ENCODE peak calls at places on chromosomes 7 and 10, in five cellular contexts. M is amniotic epithelial cell, B is sigmoid colon, G is heart left ventricle, N is epithelial cell of esophagus. H is an unnamed sample.

GRCh38 chr7:113936535-113936934 is 17.7 kb upstream of the PPP1R3A start:
- DNase-seq in M (no peak), N (no peak), B (no peak), G (no peak), H (no peak)

GRCh38 chr7:117087639-117088396 is 134.5 kb downstream of the ST7 start:
- DNase-seq in M (no peak), G (no peak), B (no peak), N (no peak), H (no peak)

GRCh38 chr7:44793919-44794715 is 2.4 kb upstream of the PPIA start:
- DNase-seq in M (peak; percentile 45), G (no peak), B (no peak), N (no peak), H (no peak)

GRCh38 chr7:55148992-55149391 is 130.2 kb downstream of the EGFR start:
- DNase-seq in M (peak; percentile 67), G (no peak), N (no peak), B (no peak), H (no peak)

GRCh38 chr10:43299579-43299978 is 32.7 kb upstream of the RASGEF1A start:
- DNase-seq in G (no peak), B (no peak), N (no peak), M (no peak), H (no peak)

GRCh38 chr7:99029481-99030144 is 114.3 kb downstream of the SMURF1 start:
- DNase-seq in M (no peak), N (no peak), G (no peak), B (peak; percentile 37), H (no peak)

GRCh38 chr10:29266641-29267040 is 22.2 kb upstream of the LYZL1 start:
- DNase-seq in B (no peak), N (no peak), M (no peak), G (no peak), H (no peak)

GRCh38 chr7:14888904-14889482 is 13.6 kb downstream of the DGKB start:
- DNase-seq in B (no peak), M (no peak), N (no peak), G (no peak), H (no peak)

GRCh38 chr7:155381852-155382801 is 75.8 kb upstream of the EN2 start:
- DNase-seq in B (no peak), M (no peak), N (no peak), G (no peak), H (no peak)

GRCh38 chr7:147894271-147894670 is 696.3 kb upstream of the C7orf33 start:
- DNase-seq in N (no peak), M (no peak), G (no peak), B (no peak), H (no peak)

GRCh38 chr10:96124230-96125141 is 5.6 kb upstream of the ZNF518A start:
- DNase-seq in G (no peak), B (no peak), M (peak; percentile 77), N (peak; percentile 74), H (peak; percentile 43)

GRCh38 chr7:19114591-19114855 is 2.9 kb downstream of the TWIST1 start:
- DNase-seq in B (no peak), M (peak; percentile 61), G (no peak), N (peak; percentile 27), H (no peak)

GRCh38 chr10:74921744-74922143 is 95.3 kb downstream of the KAT6B start:
- DNase-seq in G (no peak), M (no peak), B (no peak), N (no peak), H (no peak)

GRCh38 chr7:20514364-20514763 is 101.1 kb upstream of the ABCB5 start:
- DNase-seq in B (peak; percentile 68), G (peak; percentile 8), M (peak; percentile 89), N (peak; percentile 82), H (peak; percentile 88)

GRCh38 chr10:22253578-22253882 is 35.7 kb upstream of the EBLN1 start:
- DNase-seq in M (peak; percentile 12), B (no peak), N (no peak), G (peak; percentile 59), H (no peak)

GRCh38 chr7:139488810-139489209 is 5.3 kb upstream of the KLRG2 start:
- DNase-seq in B (no peak), N (no peak), G (no peak), M (no peak), H (no peak)

GRCh38 chr7:83936056-83936703 is 258.4 kb downstream of the SEMA3A start:
- DNase-seq in G (peak; percentile 22), N (peak; percentile 80), M (peak; percentile 70), B (peak; percentile 72), H (peak; percentile 57)

GRCh38 chr10:22672594-22673392 is 41.6 kb downstream of the PIP4K2A start:
- DNase-seq in B (no peak), G (no peak), M (no peak), N (no peak), H (no peak)

GRCh38 chr10:75508814-75509306 is 77.4 kb downstream of the LRMDA start:
- DNase-seq in M (peak; percentile 87), B (no peak), G (no peak), N (no peak), H (no peak)

GRCh38 chr7:5420108-5420840 is 3.4 kb downstream of the TNRC18 start:
- DNase-seq in B (no peak), M (no peak), G (peak; percentile 35), N (no peak), H (peak; percentile 25)

GRCh38 chr10:60073397-60073780 is 167.0 kb upstream of the CCDC6 start:
- DNase-seq in M (peak; percentile 82), N (no peak), B (no peak), G (no peak), H (no peak)

GRCh38 chr7:108454674-108455523 is 1.3 kb downstream of the NRCAM start:
- DNase-seq in M (no peak), G (no peak), N (peak; percentile 17), B (no peak), H (peak; percentile 32)

GRCh38 chr7:128059143-128059975 is 28.1 kb upstream of the LRRC4 start:
- DNase-seq in N (no peak), G (no peak), M (no peak), B (no peak), H (no peak)

GRCh38 chr10:122567056-122567660 is 6.6 kb downstream of the DMBT1 start:
- DNase-seq in B (peak; percentile 47), G (no peak), N (peak; percentile 32), M (peak; percentile 7), H (peak; percentile 23)

GRCh38 chr10:25813511-25813910 is 120.5 kb upstream of the MYO3A start:
- DNase-seq in B (no peak), N (no peak), M (no peak), G (no peak), H (no peak)

GRCh38 chr7:121084748-121085336 is 96.3 kb downstream of the CPED1 start:
- DNase-seq in G (no peak), M (peak; percentile 53), N (peak; percentile 76), B (no peak), H (peak; percentile 69)

GRCh38 chr10:3830946-3831345 is 45.9 kb upstream of the KLF6 start:
- DNase-seq in N (no peak), B (no peak), G (no peak), M (peak; percentile 49), H (no peak)

GRCh38 chr7:24877790-24878311 is 102.1 kb downstream of the OSBPL3 start:
- DNase-seq in N (no peak), G (no peak), M (no peak), B (no peak), H (no peak)

H was measured in mammary epithelial cell.